ENCODE peak calls at places on chromosome 12, in four cellular contexts. Y, B, P and K are unnamed samples.

GRCh38 chr12:71548906-71549305 is 109.3 kb downstream of the LGR5 start:
- DNase-seq in Y (no peak), B (no peak), P (no peak), K (no peak)

GRCh38 chr12:103561174-103561573 is 25.9 kb upstream of the STAB2 start:
- DNase-seq in Y (no peak), B (no peak), P (no peak), K (no peak)

GRCh38 chr12:62588916-62589315 is 122.3 kb downstream of the MON2 start:
- DNase-seq in Y (no peak), B (no peak), P (no peak), K (no peak)

GRCh38 chr12:121015825-121016766 is at the start of gene C12orf43:
- DNase-seq in Y (peak), B (peak), P (peak), K (peak)

GRCh38 chr12:42589465-42590323 is at the start of gene PRICKLE1:
- DNase-seq in Y (no peak), B (peak), P (peak), K (peak)

GRCh38 chr12:128930591-128930990 is 77.3 kb downstream of the GLT1D1 start:
- DNase-seq in Y (no peak), B (no peak), P (no peak), K (no peak)

GRCh38 chr12:11171145-11171952 is at the start of gene SMIM10L1:
- DNase-seq in Y (peak), B (peak), P (peak), K (peak)

GRCh38 chr12:105418232-105418631 is 87.7 kb downstream of the C12orf75 start:
- DNase-seq in Y (no peak), B (no peak), P (no peak), K (no peak)

GRCh38 chr12:67919406-67919805 is 69.8 kb upstream of the IFNG-AS1 start:
- DNase-seq in Y (no peak), B (no peak), P (no peak), K (no peak)

DNA sequence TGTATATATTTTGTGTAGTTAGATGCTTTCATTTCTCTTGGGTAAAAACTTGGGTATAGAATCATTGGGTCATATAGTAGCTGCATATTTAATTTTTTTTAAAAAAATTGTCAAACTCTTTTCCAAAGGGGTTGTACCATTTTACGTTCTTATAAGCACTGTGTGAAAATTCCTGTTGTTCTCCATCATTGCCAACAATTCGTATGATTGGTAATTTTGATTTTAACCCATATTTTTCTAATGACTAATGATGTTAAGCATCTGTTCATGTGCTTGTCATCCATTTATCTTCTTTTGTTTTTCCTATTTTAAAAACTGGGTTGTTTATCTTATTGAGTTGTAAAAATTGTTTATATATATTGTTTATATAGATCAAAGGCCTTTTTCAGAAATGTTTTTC is 77.4 kb downstream of the OTOGL start:
- DNase-seq in Y (no peak), B (no peak), P (no peak), K (no peak)
- TF ChIP-seq CTCF in Y (no peak), B (no peak), P (no peak), K (no peak)

DNA sequence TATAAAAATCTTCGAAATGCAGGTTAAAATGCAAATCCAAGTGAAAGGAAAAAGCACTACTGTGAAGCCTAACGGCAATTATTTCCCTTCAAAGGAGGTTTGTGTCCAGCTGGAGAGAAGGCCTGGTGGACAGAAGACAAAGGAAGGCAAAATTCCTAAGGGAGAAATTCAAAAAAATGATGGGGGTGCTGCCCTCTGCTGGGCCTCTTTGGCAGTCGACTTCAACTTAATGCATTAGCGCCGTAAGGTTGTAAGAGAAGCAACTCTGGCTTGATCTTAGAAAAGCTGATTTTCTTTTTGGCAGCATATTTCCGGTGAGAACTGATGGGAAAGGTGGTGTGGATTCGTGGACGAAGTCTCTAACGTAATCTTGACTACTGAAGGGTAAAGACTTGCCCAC is 34.3 kb upstream of the CHFR start:
- DNase-seq in Y (no peak), B (no peak), P (no peak), K (no peak)
- TF ChIP-seq CTCF in Y (no peak), B (no peak), P (no peak), K (no peak)

DNA sequence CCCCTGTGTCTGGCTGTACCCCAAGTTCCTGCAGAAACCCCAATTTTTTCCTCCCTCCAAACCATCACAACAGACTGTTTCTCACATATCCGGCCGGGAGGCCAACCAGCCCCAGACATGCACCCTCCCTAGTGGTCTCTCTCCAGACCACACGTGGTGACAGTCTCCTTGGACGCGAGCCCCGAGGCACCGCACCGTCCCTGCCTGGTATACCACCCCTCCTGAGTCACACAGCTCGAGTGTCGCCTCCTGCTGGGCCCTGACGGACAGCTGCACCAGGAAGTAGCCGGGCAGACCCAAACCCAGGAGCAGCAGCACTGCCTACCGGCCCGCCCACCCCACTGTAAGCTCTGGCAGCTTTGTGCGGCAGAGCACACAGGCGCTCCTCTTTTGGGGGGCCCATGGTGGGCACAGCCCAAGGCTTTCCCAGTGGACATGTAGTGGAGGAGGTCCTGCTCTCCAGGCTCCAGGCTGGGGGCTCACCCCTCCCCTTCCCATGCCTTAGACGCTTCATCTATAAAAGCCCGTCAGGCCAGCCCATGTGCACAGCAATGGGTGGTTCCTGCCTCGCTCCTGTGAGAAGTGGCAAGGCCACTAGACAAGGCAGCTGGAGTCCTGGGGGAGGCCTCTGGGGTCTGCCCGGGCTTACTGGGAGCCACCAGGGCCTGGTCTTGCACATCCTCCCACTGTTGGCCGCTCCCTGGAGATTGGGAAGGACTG is 97.5 kb downstream of the RFLNA start:
- DNase-seq in Y (peak), B (peak), P (no peak), K (peak)
- TF ChIP-seq CTCF in Y (no peak), B (peak), P (no peak), K (peak)

DNA sequence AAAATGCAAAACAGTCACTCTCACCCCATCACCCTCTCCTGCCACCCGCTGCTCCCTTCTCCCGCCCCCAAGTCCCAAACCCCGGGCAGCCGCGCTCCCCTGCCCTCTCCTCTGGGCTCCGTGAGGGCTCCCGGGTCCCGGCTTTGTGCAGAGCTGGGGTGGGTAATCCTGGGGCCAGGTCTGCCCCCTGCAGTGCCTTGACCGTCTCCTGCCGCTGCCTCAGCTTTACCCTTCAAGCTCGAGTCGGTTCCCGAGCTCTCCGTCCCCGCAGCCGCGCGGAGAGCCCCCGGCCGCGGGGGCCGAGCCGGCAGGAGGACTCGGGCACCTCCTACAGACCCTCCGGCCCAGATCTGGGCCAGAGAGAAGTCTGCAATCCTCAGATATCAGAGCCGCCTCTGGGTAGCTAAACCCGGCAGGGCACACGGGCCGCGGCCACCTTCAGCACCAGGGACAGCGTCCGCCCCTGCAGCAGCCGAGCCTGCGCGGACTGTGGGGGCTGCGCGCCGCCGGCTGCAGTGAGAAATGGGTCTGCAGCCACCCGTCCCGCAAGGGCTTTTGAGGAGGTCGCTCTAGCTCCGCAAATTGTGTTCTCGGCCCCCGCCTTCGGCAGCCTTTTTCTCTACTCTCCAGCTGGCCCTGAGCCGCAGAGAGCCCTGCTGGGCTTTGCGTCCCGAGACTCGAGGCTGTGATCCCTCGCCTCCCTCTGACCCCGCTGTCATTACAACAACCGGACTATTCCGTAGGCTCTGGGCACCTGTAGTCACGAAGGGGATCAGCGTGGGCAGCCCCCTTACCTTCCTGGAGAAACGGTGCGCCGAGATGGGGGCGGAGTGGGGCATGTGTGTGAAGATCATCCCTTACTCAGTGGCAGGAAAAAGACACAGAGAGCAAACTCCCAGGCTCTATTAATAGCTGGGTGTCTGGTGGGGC is 1.2 kb downstream of the PRMT8 start:
- DNase-seq in Y (no peak), B (peak), P (no peak), K (peak)
- TF ChIP-seq CTCF in Y (no peak), B (no peak), P (no peak), K (no peak)

DNA sequence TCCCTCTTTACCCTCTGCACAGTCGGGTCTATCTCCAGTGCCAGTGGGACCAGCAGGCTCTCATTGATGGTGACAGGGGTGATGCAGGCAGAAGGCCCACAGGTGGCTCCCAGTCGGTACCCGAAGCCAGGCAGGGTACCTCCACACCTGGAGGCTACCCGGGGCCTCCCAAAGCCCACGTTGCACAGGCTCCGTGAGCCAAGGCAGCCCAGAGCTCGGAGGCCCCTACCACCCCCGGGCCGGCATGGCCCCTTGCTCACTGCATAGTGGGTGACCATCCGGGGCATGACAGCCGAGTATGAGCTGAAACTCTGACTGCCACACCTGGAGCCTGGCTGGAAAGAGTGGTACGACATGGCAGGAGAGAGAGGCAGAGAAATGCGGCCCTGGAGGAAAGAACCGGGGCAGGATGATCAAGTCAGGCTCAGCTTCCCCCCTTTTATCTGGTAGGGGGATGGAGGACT is at the start of gene KRT82:
- DNase-seq in Y (no peak), B (no peak), P (no peak), K (no peak)
- TF ChIP-seq CTCF in Y (no peak), B (no peak), P (no peak), K (no peak)

GRCh38 chr12:6369916-6370575 is 5.3 kb downstream of the SCNN1A start:
- DNase-seq in Y (no peak), B (no peak), P (no peak), K (no peak)

GRCh38 chr12:6372403-6373003 is 2.9 kb downstream of the SCNN1A start:
- DNase-seq in Y (no peak), B (no peak), P (no peak), K (no peak)

GRCh38 chr12:6370576-6370935 is 4.8 kb downstream of the SCNN1A start:
- DNase-seq in Y (no peak), B (no peak), P (no peak), K (no peak)

GRCh38 chr12:6373022-6373787 is 2.2 kb downstream of the SCNN1A start:
- DNase-seq in Y (no peak), B (no peak), P (no peak), K (no peak)

DNA sequence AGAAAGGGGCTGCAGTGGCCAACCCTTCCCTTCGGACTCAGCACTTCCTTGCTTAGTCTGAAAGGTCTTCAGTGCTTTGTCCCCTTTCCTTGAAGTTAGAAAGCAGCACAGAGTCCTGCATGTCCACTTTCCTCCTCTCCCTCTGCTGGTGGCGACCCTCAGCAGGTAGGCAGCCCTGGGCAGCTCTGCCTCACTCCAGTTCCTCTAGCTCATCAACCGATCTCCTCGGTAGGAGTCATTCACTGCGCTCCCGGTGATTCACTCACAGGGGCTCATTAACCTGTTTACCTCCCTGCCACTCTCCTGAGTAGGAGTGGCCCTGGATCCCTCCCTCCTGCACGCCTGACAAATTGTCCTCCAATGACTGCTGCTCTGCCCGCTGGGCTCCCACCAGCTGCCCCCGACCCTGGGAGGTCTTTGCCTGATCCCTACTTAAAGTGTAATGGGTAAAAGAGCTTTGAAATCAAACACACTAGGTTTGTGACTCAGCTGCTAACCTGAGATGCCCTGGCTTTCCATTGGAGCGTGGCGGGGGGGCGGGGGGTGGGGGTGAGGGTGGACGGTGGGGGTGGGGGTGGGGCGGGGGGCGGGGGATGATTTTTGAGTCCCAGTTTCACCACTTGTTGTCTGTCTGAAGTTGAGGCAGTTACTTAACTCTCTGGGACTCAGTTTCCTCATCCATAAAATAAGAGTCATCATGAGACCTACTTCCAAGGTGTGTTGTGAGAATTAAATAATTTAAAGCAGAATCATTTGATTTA is 4.2 kb downstream of the SCNN1A start:
- DNase-seq in Y (no peak), B (peak), P (no peak), K (no peak)
- TF ChIP-seq CTCF in Y (no peak), B (no peak), P (no peak), K (no peak)

GRCh38 chr12:40015360-40015759 is 90.5 kb downstream of the SLC2A13 start:
- DNase-seq in Y (no peak), B (no peak), P (no peak), K (no peak)

GRCh38 chr12:40011775-40012129 is 94.1 kb downstream of the SLC2A13 start:
- DNase-seq in Y (no peak), B (no peak), P (no peak), K (no peak)

GRCh38 chr12:40013292-40013691 is 92.6 kb downstream of the SLC2A13 start:
- DNase-seq in Y (no peak), B (no peak), P (no peak), K (no peak)

GRCh38 chr12:40012709-40013108 is 93.2 kb downstream of the SLC2A13 start:
- DNase-seq in Y (no peak), B (no peak), P (no peak), K (no peak)

DNA sequence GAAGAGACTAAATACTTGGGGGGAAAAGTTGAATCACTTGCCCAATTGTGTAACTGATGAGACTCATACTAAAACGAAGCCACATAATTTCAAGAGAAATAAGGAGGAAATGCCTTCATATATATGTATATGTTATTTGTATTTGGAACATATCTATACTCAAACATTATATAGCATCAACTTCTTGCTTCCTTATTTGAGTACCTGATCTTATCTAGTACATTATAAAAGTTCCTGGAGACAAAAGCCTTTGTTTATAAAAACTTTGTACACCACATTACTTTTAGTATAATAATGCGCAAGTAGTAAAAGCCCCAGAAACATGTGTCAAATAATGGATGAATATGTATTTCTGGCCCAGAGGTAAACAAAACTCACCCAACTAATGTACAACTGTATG is 92.0 kb downstream of the SLC2A13 start:
- DNase-seq in Y (no peak), B (no peak), P (no peak), K (no peak)
- TF ChIP-seq CTCF in Y (no peak), B (no peak), P (no peak), K (no peak)

DNA sequence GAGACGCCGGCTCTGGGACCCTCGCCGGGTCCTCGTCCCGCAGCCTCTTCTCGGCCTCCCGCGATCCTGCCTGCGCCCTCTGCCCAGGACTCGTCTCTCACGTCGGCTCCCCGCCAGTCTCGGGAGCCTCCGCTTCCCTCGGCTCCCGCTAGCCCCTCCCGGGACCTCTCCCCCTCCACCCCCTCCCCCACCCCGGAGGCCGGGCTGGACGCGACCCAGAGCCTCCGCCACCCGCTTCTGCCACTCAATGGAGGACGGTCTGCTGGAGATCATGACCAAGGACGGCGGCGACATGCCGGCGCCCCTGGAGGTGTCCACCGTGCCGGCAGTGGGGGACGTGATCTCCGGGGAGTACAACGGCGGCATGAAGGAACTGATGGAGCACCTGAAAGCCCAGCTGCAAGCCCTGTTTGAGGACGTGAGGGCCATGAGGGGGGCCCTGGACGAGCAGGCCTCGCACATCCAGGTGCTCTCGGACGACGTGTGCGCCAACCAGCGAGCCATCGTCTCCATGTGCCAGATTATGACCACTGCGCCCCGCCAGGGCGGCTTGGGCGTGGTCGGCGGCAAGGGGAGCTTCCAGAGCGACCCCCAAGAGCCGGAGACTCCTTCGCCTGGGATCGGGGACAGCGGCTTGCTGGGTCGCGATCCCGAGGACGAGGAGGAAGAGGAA is 568 bp downstream of the CCDC184 start:
- DNase-seq in Y (no peak), B (peak), P (no peak), K (no peak)
- TF ChIP-seq CTCF in Y (no peak), B (no peak), P (no peak), K (no peak)

GRCh38 chr12:88955541-88955940 is 375.3 kb upstream of the KITLG start:
- DNase-seq in Y (no peak), B (no peak), P (no peak), K (no peak)
- TF ChIP-seq CTCF in Y (no peak), B (no peak), P (no peak), K (no peak)